ENCODE peak calls at places on chromosomes 12 and 14, in eight cellular contexts. A, D, H, K, Y, B, G and Q are unnamed samples.

GRCh38 chr12:124734224-124734788 is 129.4 kb downstream of the SCARB1 start:
- DNase-seq in A (no peak), Y (no peak), B (peak), D (no peak), G (no peak), H (no peak), K (no peak), Q (no peak)

GRCh38 chr12:123264642-123265041 is 7.0 kb downstream of the CDK2AP1 start:
- DNase-seq in A (no peak), K (no peak), Y (no peak), B (peak), G (no peak), D (no peak), H (no peak), Q (no peak)

GRCh38 chr14:66268802-66269334 is 217.3 kb upstream of the CCDC196 start:
- DNase-seq in Y (no peak), B (no peak), K (no peak), G (no peak), H (no peak), A (no peak), D (no peak), Q (no peak)

GRCh38 chr12:47819902-47820630 is at the start of gene HDAC7:
- DNase-seq in B (peak), Y (peak), G (peak), A (peak), H (peak), K (peak), D (peak), Q (peak)

GRCh38 chr12:100229876-100230275 is 29.3 kb downstream of the ACTR6 start:
- DNase-seq in K (no peak), H (peak), G (peak), A (peak), Y (no peak), B (no peak), D (no peak), Q (no peak)

GRCh38 chr14:77071938-77072388 is 26.1 kb upstream of the CIPC start:
- DNase-seq in H (peak), A (peak), B (no peak), G (peak), K (no peak), Y (no peak), D (no peak), Q (no peak)

GRCh38 chr12:107251288-107251687 is 157.9 kb upstream of the CRY1 start:
- DNase-seq in G (no peak), B (no peak), A (no peak), K (no peak), H (no peak), Y (no peak), D (no peak), Q (no peak)

GRCh38 chr14:24673059-24673458 is 39.1 kb upstream of the GZMB start:
- DNase-seq in D (no peak), K (no peak), Y (no peak), H (no peak), B (no peak), G (no peak), A (no peak), Q (no peak)

GRCh38 chr14:91202234-91202974 is 42.1 kb downstream of the GPR68 start:
- DNase-seq in K (peak), G (no peak), D (peak), A (no peak), H (peak), Y (no peak), B (no peak), Q (no peak)

GRCh38 chr12:47032644-47033043 is 46.8 kb upstream of the PCED1B start:
- DNase-seq in D (peak), H (peak), K (no peak), Y (peak), A (peak), G (peak), B (peak), Q (no peak)

GRCh38 chr12:109871678-109872314 is 8.5 kb downstream of the GLTP start:
- DNase-seq in Y (no peak), G (no peak), A (no peak), B (no peak), D (peak), K (peak), H (peak), Q (no peak)

GRCh38 chr14:96016761-96017160 is 22.4 kb upstream of the C14orf132 start:
- DNase-seq in Y (no peak), K (no peak), D (no peak), A (no peak), B (peak), G (no peak), H (no peak), Q (no peak)

GRCh38 chr12:46067062-46067461 is 76.7 kb upstream of the SCAF11 start:
- DNase-seq in G (no peak), A (no peak), D (no peak), B (no peak), Y (no peak), H (no peak), K (no peak), Q (no peak)

GRCh38 chr12:107007421-107007820 is 20.5 kb upstream of the MTERF2 start:
- DNase-seq in B (no peak), D (no peak), G (no peak), Y (no peak), H (no peak), A (no peak), K (no peak), Q (no peak)

GRCh38 chr12:130711751-130712150 is 4.3 kb downstream of the RIMBP2 start:
- DNase-seq in B (no peak), A (no peak), G (no peak), Y (no peak), H (no peak), D (no peak), K (no peak), Q (peak)

GRCh38 chr12:754238-754816 is 1.9 kb downstream of the WNK1 start:
- DNase-seq in Y (no peak), G (no peak), D (no peak), A (peak), K (peak), B (peak), H (peak), Q (peak)

GRCh38 chr12:100675432-100675831 is 101.9 kb downstream of the GAS2L3 start:
- DNase-seq in H (peak), Y (no peak), A (peak), K (peak), G (peak), D (peak), B (no peak), Q (no peak)

GRCh38 chr12:94779520-94779919 is 129.2 kb upstream of the TMCC3 start:
- DNase-seq in D (peak), B (no peak), Y (no peak), K (no peak), A (no peak), H (no peak), G (no peak), Q (no peak)

DNA sequence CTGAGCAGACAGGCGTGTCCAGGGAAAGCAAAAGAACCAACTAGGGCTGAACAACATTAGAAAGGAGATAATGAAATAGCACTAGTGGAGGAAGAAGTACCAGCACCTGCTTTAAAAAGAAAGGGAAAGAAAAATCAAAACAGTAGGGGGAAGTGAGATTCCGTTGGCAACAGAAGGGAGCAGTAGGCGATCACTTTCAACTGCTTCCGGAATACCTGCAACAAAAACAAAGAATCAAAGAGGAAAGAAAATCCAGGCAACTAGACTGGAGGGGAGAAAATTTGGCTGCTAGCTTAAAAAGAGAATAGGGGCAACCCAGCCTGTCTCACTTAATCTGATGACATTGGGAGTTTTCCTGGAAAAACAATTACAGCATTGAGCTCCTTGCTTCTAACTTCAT is 2.7 kb upstream of the DACT1 start:
- DNase-seq in B (no peak), G (no peak), H (no peak), A (no peak), K (no peak), Y (no peak), D (no peak), Q (no peak)
- H3K4me3 ChIP-seq in B (peak), G (no peak), H (no peak), A (no peak), K (no peak), Y (no peak), D (no peak), Q (peak)

DNA sequence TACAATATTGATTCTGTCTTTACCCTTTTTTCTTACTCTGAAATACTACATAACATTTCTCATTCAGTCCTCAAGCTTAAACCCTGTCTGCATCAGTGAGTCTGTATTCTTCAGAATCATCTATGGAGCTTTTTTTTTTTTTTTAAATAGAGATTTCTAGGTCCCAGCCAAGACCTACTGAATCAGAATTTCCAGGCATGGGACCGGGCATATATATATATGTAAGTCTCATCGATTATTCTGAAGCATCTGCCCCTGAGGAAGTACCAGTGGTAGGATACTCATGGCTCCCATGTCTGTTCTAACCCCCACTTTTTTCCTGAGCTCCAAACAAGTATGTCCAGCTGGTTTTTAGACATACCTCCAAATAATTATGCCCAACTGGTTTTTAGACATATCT is 6.1 kb downstream of the DDX47 start:
- DNase-seq in Y (no peak), D (no peak), B (no peak), A (no peak), G (no peak), K (no peak), H (peak), Q (no peak)
- H3K4me3 ChIP-seq in Y (no peak), D (no peak), B (no peak), A (no peak), G (no peak), K (no peak), H (peak), Q (no peak)

GRCh38 chr14:103207404-103208072 is 84.3 kb downstream of the TNFAIP2 start:
- DNase-seq in D (peak), H (peak), Y (no peak), K (peak), G (no peak), A (no peak), B (peak), Q (no peak)

GRCh38 chr14:103205541-103205906 is 82.3 kb downstream of the TNFAIP2 start:
- DNase-seq in Y (no peak), G (no peak), H (peak), B (no peak), D (no peak), A (no peak), K (no peak), Q (no peak)

GRCh38 chr14:103204852-103205540 is 81.7 kb downstream of the TNFAIP2 start:
- DNase-seq in D (peak), K (no peak), A (peak), Y (no peak), B (no peak), G (peak), H (peak), Q (no peak)

GRCh38 chr14:103206023-103206481 is 82.8 kb downstream of the TNFAIP2 start:
- DNase-seq in A (no peak), Y (no peak), B (no peak), G (no peak), D (peak), K (peak), H (peak), Q (no peak)

GRCh38 chr14:103207038-103207403 is 83.8 kb downstream of the TNFAIP2 start:
- DNase-seq in G (no peak), K (peak), A (no peak), Y (no peak), D (peak), B (peak), H (peak), Q (peak)
- H3K4me3 ChIP-seq in G (peak), K (no peak), A (no peak), Y (no peak), D (peak), B (peak), H (peak), Q (peak)

DNA sequence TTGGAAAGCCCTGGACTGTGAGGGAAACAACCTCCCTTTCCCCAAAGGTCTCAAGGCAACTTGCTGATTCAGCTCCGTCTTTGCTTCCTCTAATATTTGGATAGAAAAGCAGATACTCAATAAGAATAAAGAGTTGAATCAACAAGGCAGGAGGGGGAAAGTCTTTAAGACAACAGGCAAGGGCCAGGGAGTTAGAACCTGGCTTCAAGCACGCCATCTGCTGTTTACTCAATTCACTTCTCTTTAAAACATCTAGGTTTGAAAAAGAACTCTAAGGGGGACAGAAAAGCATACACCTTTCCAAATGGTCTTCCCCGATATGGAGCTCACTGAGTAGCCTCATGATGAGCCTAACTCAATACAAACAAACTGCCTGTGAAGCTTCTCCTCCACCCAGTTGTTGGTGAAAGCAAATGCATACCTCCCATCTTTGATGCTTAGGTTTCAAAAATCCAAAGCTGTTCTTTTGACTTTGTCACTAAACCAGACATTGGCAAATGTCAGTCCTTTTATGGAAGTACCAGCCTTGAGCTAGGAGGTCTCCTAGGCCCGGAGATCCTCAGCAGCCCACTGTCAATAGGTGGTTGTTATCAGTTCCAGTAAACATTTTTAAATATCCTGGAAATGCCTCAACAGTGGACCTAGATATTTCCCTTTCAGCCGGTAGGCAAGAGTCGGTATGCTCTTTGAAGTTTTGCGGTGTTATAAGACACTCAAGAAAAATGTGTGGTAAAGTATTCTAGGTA is 76.2 kb downstream of the SAMD4A start:
- DNase-seq in Y (peak), D (peak), B (peak), H (peak), G (peak), A (peak), K (no peak), Q (no peak)
- H3K4me3 ChIP-seq in Y (no peak), D (no peak), B (no peak), H (no peak), G (no peak), A (no peak), K (no peak), Q (no peak)

GRCh38 chr14:105397350-105397931 is 897 bp upstream of the TEX22 start:
- DNase-seq in A (no peak), K (no peak), B (no peak), D (no peak), G (no peak), Y (no peak), H (no peak), Q (no peak)

GRCh38 chr14:105392161-105393090 is 5.9 kb upstream of the TEX22 start:
- DNase-seq in A (no peak), B (no peak), Y (no peak), H (no peak), G (no peak), D (no peak), K (no peak), Q (no peak)

GRCh38 chr14:105393151-105393550 is 5.2 kb upstream of the TEX22 start:
- DNase-seq in Y (no peak), G (no peak), D (no peak), K (no peak), B (no peak), H (no peak), A (no peak), Q (no peak)

GRCh38 chr14:105395538-105395854 is 2.8 kb upstream of the TEX22 start:
- DNase-seq in Y (no peak), G (no peak), K (no peak), H (no peak), A (no peak), D (no peak), B (no peak), Q (no peak)

GRCh38 chr14:105394714-105395537 is 3.4 kb upstream of the TEX22 start:
- DNase-seq in B (no peak), G (no peak), D (no peak), H (no peak), K (no peak), Y (no peak), A (no peak), Q (no peak)
- H3K4me3 ChIP-seq in B (no peak), G (no peak), D (no peak), H (no peak), K (no peak), Y (no peak), A (no peak), Q (no peak)